ENCODE peak calls at places on chromosome 12, in eight cellular contexts. V is fibroblast of lung, P is hepatocyte, T is neural progenitor cell, U is IMR-90, N is GM23248, Z is K562, R is HCT116. X is an unnamed sample.

GRCh38 chr12:118344829-118345228 is 27.9 kb downstream of the TAOK3 start:
- DNase-seq in V (no peak), P (no peak), T (no peak), U (no peak), N (no peak), Z (no peak), R (no peak), X (no peak)

GRCh38 chr12:51593539-51593938 is 2.5 kb downstream of the SCN8A start:
- DNase-seq in V (peak; percentile 74), P (peak; percentile 74), T (peak; percentile 73), U (peak; percentile 79), N (peak; percentile 79), Z (peak; percentile 51), R (no peak), X (peak; percentile 55)

GRCh38 chr12:6276936-6277615 is 33.4 kb upstream of the PLEKHG6 start:
- DNase-seq in V (no peak), P (no peak), T (peak; percentile 34), U (no peak), N (peak; percentile 51), Z (no peak), R (no peak), X (no peak)

GRCh38 chr12:87930033-87930432 is 99.2 kb downstream of the C12orf50 start:
- DNase-seq in V (peak; percentile 88), P (no peak), T (no peak), U (peak; percentile 92), N (peak; percentile 63), Z (no peak), R (no peak), X (peak; percentile 66)

GRCh38 chr12:100720016-100720654 is 74.4 kb upstream of the ANO4 start:
- DNase-seq in V (no peak), P (no peak), T (no peak), U (no peak), N (peak; percentile 43), Z (no peak), R (no peak), X (no peak)

GRCh38 chr12:64039285-64039871 is 182.7 kb downstream of the KICS2 start:
- DNase-seq in V (peak; percentile 67), P (no peak), T (peak; percentile 19), U (peak; percentile 74), N (peak; percentile 64), Z (no peak), R (no peak), X (peak; percentile 59)

GRCh38 chr12:66354291-66354690 is 52.0 kb downstream of the HELB start:
- DNase-seq in V (no peak), P (no peak), T (no peak), U (no peak), N (no peak), Z (no peak), R (no peak), X (peak; percentile 39)

GRCh38 chr12:107929436-107929835 is 154.9 kb downstream of the ASCL4 start:
- DNase-seq in V (peak; percentile 4), P (peak; percentile 32), T (peak; percentile 70), U (peak; percentile 10), N (peak; percentile 61), Z (peak; percentile 62), R (peak; percentile 78), X (peak; percentile 22)

GRCh38 chr12:72094490-72094889 is 155.8 kb downstream of the TPH2 start:
- DNase-seq in V (no peak), P (no peak), T (no peak), U (no peak), N (no peak), Z (no peak), R (no peak), X (no peak)

GRCh38 chr12:57614178-57614947 is 3.1 kb downstream of the ARHGEF25 start:
- DNase-seq in V (no peak), P (no peak), T (peak; percentile 41), U (peak; percentile 15), N (peak; percentile 45), Z (peak; percentile 84), R (peak; percentile 21), X (no peak)

GRCh38 chr12:56953314-56953713 is 4.1 kb downstream of the RDH16 start:
- DNase-seq in V (no peak), P (no peak), T (no peak), U (no peak), N (no peak), Z (no peak), R (no peak), X (no peak)

GRCh38 chr12:24565300-24565699 is 383.6 kb downstream of the BCAT1 start:
- DNase-seq in V (no peak), P (no peak), T (no peak), U (no peak), N (no peak), Z (no peak), R (no peak), X (no peak)

GRCh38 chr12:55718020-55718419 is 2.2 kb upstream of the RDH5 start:
- DNase-seq in V (no peak), P (no peak), T (peak; percentile 77), U (no peak), N (no peak), Z (no peak), R (no peak), X (peak; percentile 39)

GRCh38 chr12:131827961-131828534 is at the start of gene MMP17:
- DNase-seq in V (peak; percentile 62), P (peak; percentile 81), T (peak; percentile 94), U (peak; percentile 55), N (peak; percentile 94), Z (peak; percentile 85), R (no peak), X (peak; percentile 30)

GRCh38 chr12:131828671-131829350 is 618 bp downstream of the MMP17 start:
- DNase-seq in V (no peak), P (peak; percentile 16), T (peak; percentile 30), U (no peak), N (peak; percentile 59), Z (no peak), R (no peak), X (no peak)

GRCh38 chr12:131830335-131831020 is 2.3 kb downstream of the MMP17 start:
- DNase-seq in V (peak; percentile 83), P (peak; percentile 84), T (peak; percentile 88), U (peak; percentile 77), N (peak; percentile 97), Z (peak; percentile 90), R (peak; percentile 23), X (peak; percentile 64)

GRCh38 chr12:131829795-131830334 is 1.7 kb downstream of the MMP17 start:
- DNase-seq in V (no peak), P (peak; percentile 18), T (peak; percentile 36), U (no peak), N (peak; percentile 31), Z (no peak), R (no peak), X (no peak)

GRCh38 chr12:131829351-131829794 is 1.2 kb downstream of the MMP17 start:
- DNase-seq in V (peak; percentile 22), P (peak; percentile 18), T (peak; percentile 52), U (no peak), N (peak; percentile 67), Z (peak; percentile 45), R (no peak), X (no peak)
- H4K20me1 ChIP-seq in V (no peaks in the 10 kb centered on the region), P (no peaks in the 10 kb centered on the region), T (peaks cover 11% of the 10 kb centered on the region), U (no peaks in the 10 kb centered on the region), N (no peaks in the 10 kb centered on the region), Z (peaks cover 17% of the 10 kb centered on the region), R (no peaks in the 10 kb centered on the region), X (peaks cover 22% of the 10 kb centered on the region)

DNA sequence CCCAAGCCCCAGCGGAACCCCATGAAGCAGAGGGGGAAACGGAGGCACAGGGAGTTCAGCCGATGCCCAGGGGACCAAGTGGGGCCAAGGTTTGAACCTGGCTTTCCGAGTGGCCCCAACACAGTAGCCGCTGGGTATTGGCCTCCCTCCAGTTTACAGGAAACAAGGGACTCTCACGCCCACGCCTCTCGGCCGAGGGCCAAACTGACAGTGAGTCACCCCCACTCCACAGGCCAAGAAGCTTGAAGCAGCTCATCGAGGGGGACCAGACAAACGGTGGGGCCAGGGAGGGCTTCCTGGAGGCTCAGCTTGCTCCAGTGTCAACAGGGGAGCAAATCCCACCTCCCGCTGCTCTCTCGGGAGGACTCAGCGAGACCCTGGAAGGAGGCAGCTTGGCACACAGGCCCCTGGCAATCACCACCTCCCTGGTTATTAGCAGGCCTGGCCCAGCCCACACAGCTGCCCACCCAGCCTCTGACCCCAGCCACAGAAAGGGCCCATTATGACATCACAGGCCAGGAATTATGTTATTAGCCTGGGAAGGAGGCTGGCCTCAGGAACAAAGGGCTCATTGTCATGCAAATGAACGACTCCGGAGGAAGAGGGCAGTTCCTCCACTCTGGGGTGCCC is 54.6 kb downstream of the NCOR2 start:
- DNase-seq in V (peak; percentile 93), P (peak; percentile 76), T (peak; percentile 97), U (peak; percentile 98), N (peak; percentile 93), Z (peak; percentile 95), R (peak; percentile 93), X (peak; percentile 96)
- H3K4me2 ChIP-seq in V (peak overlapping the region; percentile 48), P (peak overlapping the region; percentile 53), T (peak overlapping the region; percentile 29), U (peak overlapping the region; percentile 67), N (peak overlapping the region; percentile 59), Z (peak overlapping the region; percentile 74), R (peak overlapping the region; percentile 77), X (peak overlapping the region; percentile 70)

GRCh38 chr12:111417290-111417689 is 11.6 kb downstream of the SH2B3 start:
- DNase-seq in V (no peak), P (no peak), T (no peak), U (no peak), N (no peak), Z (no peak), R (no peak), X (no peak)

GRCh38 chr12:111412830-111413441 is 7.2 kb downstream of the SH2B3 start:
- DNase-seq in V (no peak), P (no peak), T (no peak), U (no peak), N (peak; percentile 45), Z (peak; percentile 57), R (no peak), X (no peak)

GRCh38 chr12:111413442-111414086 is 7.8 kb downstream of the SH2B3 start:
- DNase-seq in V (peak; percentile 62), P (no peak), T (no peak), U (peak; percentile 77), N (peak; percentile 89), Z (peak; percentile 74), R (no peak), X (peak; percentile 71)

GRCh38 chr12:111412007-111412829 is 6.5 kb downstream of the SH2B3 start:
- DNase-seq in V (no peak), P (no peak), T (peak; percentile 74), U (no peak), N (peak; percentile 17), Z (peak; percentile 42), R (no peak), X (no peak)

DNA sequence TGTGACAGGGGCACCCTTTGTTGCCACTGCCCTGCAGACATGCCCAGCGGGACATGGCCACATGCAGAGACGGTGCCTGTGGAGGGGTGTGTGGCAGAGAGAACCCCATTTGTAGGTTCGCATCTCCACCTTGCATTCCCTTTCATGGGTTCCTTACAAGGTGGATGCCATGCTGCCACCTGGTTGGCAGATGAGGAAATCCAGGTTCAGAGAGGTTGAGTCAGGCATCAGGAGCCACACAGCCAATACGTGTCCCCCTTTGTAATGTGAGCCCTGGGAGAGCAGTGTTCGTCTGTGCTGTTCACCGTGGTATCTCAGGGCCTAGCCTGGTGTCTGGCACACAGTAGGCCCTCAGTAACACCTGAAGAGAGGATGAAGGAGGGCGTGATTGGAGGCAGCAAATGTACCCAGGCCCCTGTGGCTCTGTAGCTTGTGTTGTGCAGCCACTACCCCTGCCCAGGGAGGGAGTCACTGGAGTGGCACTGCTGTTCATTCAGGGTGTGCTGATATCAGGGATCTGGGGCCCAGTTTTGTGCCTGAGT is 9.1 kb downstream of the SH2B3 start:
- DNase-seq in V (no peak), P (no peak), T (no peak), U (no peak), N (no peak), Z (no peak), R (no peak), X (no peak)
- H4K20me1 ChIP-seq in V (no peaks in the 10 kb centered on the region), P (no peaks in the 10 kb centered on the region), T (peaks cover 16% of the 10 kb centered on the region), U (peaks cover 52% of the 10 kb centered on the region), N (no peaks in the 10 kb centered on the region), Z (peaks cover 47% of the 10 kb centered on the region), R (no peaks in the 10 kb centered on the region), X (peaks cover 64% of the 10 kb centered on the region)

GRCh38 chr12:126337556-126337955 is 1272.3 kb downstream of the AACS start:
- DNase-seq in V (peak; percentile 48), P (no peak), T (no peak), U (no peak), N (peak; percentile 4), Z (no peak), R (no peak), X (peak; percentile 94)
- H3K4me2 ChIP-seq in V (no peak overlapping the region), P (no peak overlapping the region), T (no peak overlapping the region), U (no peak overlapping the region), N (no peak overlapping the region), Z (no peak overlapping the region), R (no peak overlapping the region), X (peak overlapping the region; percentile 33)

X was measured in astrocyte.